ENCODE peak calls at places on chromosomes 12 and 14, in five cellular contexts. One of them, this sample, is unnamed.

GRCh38 chr12:19639781-19640180 is 200.5 kb downstream of the AEBP2 start:
- DNase-seq in uterus: no peak
- DNase-seq in cardiac muscle cell: no peak
- DNase-seq in sigmoid colon: no peak
- DNase-seq in suprapubic skin: no peak
- DNase-seq in this sample: no peak

GRCh38 chr12:4243098-4243795 is 30.3 kb upstream of the CCND2 start:
- DNase-seq in sigmoid colon: no peak
- DNase-seq in uterus: no peak
- DNase-seq in suprapubic skin: no peak
- DNase-seq in cardiac muscle cell: no peak
- DNase-seq in this sample: no peak

GRCh38 chr14:92922155-92922735 is 705 bp upstream of the CHGA start:
- DNase-seq in cardiac muscle cell: no peak
- DNase-seq in sigmoid colon: no peak
- DNase-seq in uterus: no peak
- DNase-seq in suprapubic skin: no peak
- DNase-seq in this sample: no peak

GRCh38 chr12:107967170-107967569 is 161.9 kb upstream of the WSCD2 start:
- DNase-seq in cardiac muscle cell: no peak
- DNase-seq in sigmoid colon: no peak
- DNase-seq in uterus: no peak
- DNase-seq in suprapubic skin: no peak
- DNase-seq in this sample: no peak

GRCh38 chr12:104627231-104627974 is 170.7 kb downstream of the CHST11 start:
- DNase-seq in sigmoid colon: no peak
- DNase-seq in cardiac muscle cell: no peak
- DNase-seq in suprapubic skin: no peak
- DNase-seq in uterus: no peak
- DNase-seq in this sample: no peak

GRCh38 chr12:97643961-97644360 is 181.4 kb downstream of the RMST start:
- DNase-seq in uterus: no peak
- DNase-seq in suprapubic skin: no peak
- DNase-seq in cardiac muscle cell: peak
- DNase-seq in sigmoid colon: no peak
- DNase-seq in this sample: no peak

GRCh38 chr12:4272014-4272975 is 1.3 kb upstream of the CCND2 start:
- DNase-seq in cardiac muscle cell: peak
- DNase-seq in suprapubic skin: peak
- DNase-seq in sigmoid colon: peak
- DNase-seq in uterus: peak
- DNase-seq in this sample: peak

GRCh38 chr12:120983759-120984158 is 5.4 kb downstream of the HNF1A start:
- DNase-seq in cardiac muscle cell: no peak
- DNase-seq in uterus: no peak
- DNase-seq in suprapubic skin: no peak
- DNase-seq in sigmoid colon: no peak
- DNase-seq in this sample: no peak

GRCh38 chr12:32273063-32273521 is 126.3 kb upstream of the FGD4 start:
- DNase-seq in cardiac muscle cell: no peak
- DNase-seq in suprapubic skin: no peak
- DNase-seq in uterus: no peak
- DNase-seq in sigmoid colon: no peak
- DNase-seq in this sample: peak

GRCh38 chr14:94994245-94994644 is 163.1 kb downstream of the DICER1 start:
- DNase-seq in cardiac muscle cell: no peak
- DNase-seq in suprapubic skin: no peak
- DNase-seq in uterus: no peak
- DNase-seq in sigmoid colon: no peak
- DNase-seq in this sample: no peak

GRCh38 chr12:53299101-53299453 is 418 bp upstream of the MYG1 start:
- DNase-seq in sigmoid colon: no peak
- DNase-seq in uterus: no peak
- DNase-seq in cardiac muscle cell: no peak
- DNase-seq in suprapubic skin: no peak
- DNase-seq in this sample: no peak

GRCh38 chr12:49818241-49818640 is 10.0 kb downstream of the NCKAP5L start:
- DNase-seq in suprapubic skin: no peak
- DNase-seq in cardiac muscle cell: no peak
- DNase-seq in sigmoid colon: peak
- DNase-seq in uterus: no peak
- DNase-seq in this sample: no peak

GRCh38 chr12:120820885-120821510 is 83.2 kb downstream of the SPPL3 start:
- DNase-seq in cardiac muscle cell: no peak
- DNase-seq in suprapubic skin: no peak
- DNase-seq in uterus: no peak
- DNase-seq in sigmoid colon: no peak
- DNase-seq in this sample: no peak

GRCh38 chr14:59582845-59583509 is 6.4 kb upstream of the CCDC175 start:
- DNase-seq in suprapubic skin: no peak
- DNase-seq in sigmoid colon: no peak
- DNase-seq in cardiac muscle cell: no peak
- DNase-seq in uterus: no peak
- DNase-seq in this sample: no peak

GRCh38 chr14:49939884-49940510 is 47.1 kb downstream of the ARF6 start:
- DNase-seq in uterus: no peak
- DNase-seq in sigmoid colon: no peak
- DNase-seq in suprapubic skin: no peak
- DNase-seq in cardiac muscle cell: no peak
- DNase-seq in this sample: no peak

GRCh38 chr14:84403585-84403984 is 1126.4 kb upstream of the FLRT2 start:
- DNase-seq in sigmoid colon: no peak
- DNase-seq in cardiac muscle cell: peak
- DNase-seq in suprapubic skin: no peak
- DNase-seq in uterus: no peak
- DNase-seq in this sample: no peak

GRCh38 chr12:16619537-16619936 is 13.6 kb upstream of the LMO3 start:
- DNase-seq in cardiac muscle cell: no peak
- DNase-seq in sigmoid colon: no peak
- DNase-seq in uterus: no peak
- DNase-seq in suprapubic skin: no peak
- DNase-seq in this sample: no peak

GRCh38 chr12:107169200-107169599 is 75.9 kb upstream of the CRY1 start:
- DNase-seq in cardiac muscle cell: no peak
- DNase-seq in sigmoid colon: no peak
- DNase-seq in suprapubic skin: no peak
- DNase-seq in uterus: no peak
- DNase-seq in this sample: no peak

GRCh38 chr12:60279224-60279623 is 683.4 kb downstream of the SLC16A7 start:
- DNase-seq in uterus: no peak
- DNase-seq in cardiac muscle cell: no peak
- DNase-seq in sigmoid colon: no peak
- DNase-seq in suprapubic skin: no peak
- DNase-seq in this sample: no peak

GRCh38 chr14:24139272-24139934 is 2.0 kb downstream of the EMC9 start:
- DNase-seq in suprapubic skin: no peak
- DNase-seq in sigmoid colon: no peak
- DNase-seq in uterus: no peak
- DNase-seq in cardiac muscle cell: no peak
- DNase-seq in this sample: peak

GRCh38 chr12:65362231-65362630 is 83.7 kb downstream of the MSRB3 start:
- DNase-seq in uterus: no peak
- DNase-seq in suprapubic skin: no peak
- DNase-seq in sigmoid colon: no peak
- DNase-seq in cardiac muscle cell: no peak
- DNase-seq in this sample: no peak

GRCh38 chr14:67935371-67935770 is 115.8 kb downstream of the RAD51B start:
- DNase-seq in suprapubic skin: no peak
- DNase-seq in uterus: no peak
- DNase-seq in sigmoid colon: no peak
- DNase-seq in cardiac muscle cell: no peak
- DNase-seq in this sample: no peak

GRCh38 chr14:67938046-67938445 is 118.5 kb downstream of the RAD51B start:
- DNase-seq in uterus: no peak
- DNase-seq in cardiac muscle cell: no peak
- DNase-seq in sigmoid colon: no peak
- DNase-seq in suprapubic skin: no peak
- DNase-seq in this sample: no peak

GRCh38 chr14:67932708-67933107 is 113.1 kb downstream of the RAD51B start:
- DNase-seq in uterus: no peak
- DNase-seq in sigmoid colon: no peak
- DNase-seq in suprapubic skin: no peak
- DNase-seq in cardiac muscle cell: no peak
- DNase-seq in this sample: no peak

GRCh38 chr14:67934087-67934486 is 114.5 kb downstream of the RAD51B start:
- DNase-seq in cardiac muscle cell: peak
- DNase-seq in uterus: peak
- DNase-seq in suprapubic skin: no peak
- DNase-seq in sigmoid colon: no peak
- DNase-seq in this sample: peak

DNA sequence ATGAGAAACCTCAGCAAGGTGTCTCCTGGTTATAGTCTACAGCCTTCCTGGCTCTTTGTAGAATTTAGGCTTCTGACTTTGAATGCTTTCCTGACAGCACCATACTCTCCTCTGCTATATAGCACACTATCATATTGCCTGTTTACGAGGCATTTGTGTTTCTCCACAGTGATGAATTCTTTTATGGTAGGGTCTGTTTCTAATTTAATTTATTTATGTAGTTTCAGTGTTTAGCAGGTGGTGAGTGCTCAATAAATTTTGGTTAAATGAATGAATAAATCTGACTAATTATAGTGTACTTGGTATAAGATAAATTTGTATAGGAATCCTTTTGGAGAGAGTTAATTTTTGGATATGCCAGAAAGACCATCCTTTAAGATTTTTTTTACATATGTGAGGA is 115.3 kb downstream of the RAD51B start:
- DNase-seq in sigmoid colon: no peak
- DNase-seq in uterus: no peak
- DNase-seq in cardiac muscle cell: no peak
- DNase-seq in suprapubic skin: no peak
- DNase-seq in this sample: no peak
- H3K4me3 ChIP-seq in sigmoid colon: no peak
- H3K4me3 ChIP-seq in uterus: no peak
- H3K4me3 ChIP-seq in cardiac muscle cell: no peak
- H3K4me3 ChIP-seq in suprapubic skin: no peak
- H3K4me3 ChIP-seq in this sample: no peak

GRCh38 chr12:21659383-21659782 is 1.7 kb upstream of the LDHB start:
- DNase-seq in sigmoid colon: no peak
- DNase-seq in uterus: no peak
- DNase-seq in cardiac muscle cell: no peak
- DNase-seq in suprapubic skin: no peak
- DNase-seq in this sample: no peak
- TF ChIP-seq CTCF in sigmoid colon: no peak
- TF ChIP-seq CTCF in uterus: no peak
- TF ChIP-seq CTCF in cardiac muscle cell: no peak
- TF ChIP-seq CTCF in suprapubic skin: no peak
- TF ChIP-seq CTCF in this sample: peak

DNA sequence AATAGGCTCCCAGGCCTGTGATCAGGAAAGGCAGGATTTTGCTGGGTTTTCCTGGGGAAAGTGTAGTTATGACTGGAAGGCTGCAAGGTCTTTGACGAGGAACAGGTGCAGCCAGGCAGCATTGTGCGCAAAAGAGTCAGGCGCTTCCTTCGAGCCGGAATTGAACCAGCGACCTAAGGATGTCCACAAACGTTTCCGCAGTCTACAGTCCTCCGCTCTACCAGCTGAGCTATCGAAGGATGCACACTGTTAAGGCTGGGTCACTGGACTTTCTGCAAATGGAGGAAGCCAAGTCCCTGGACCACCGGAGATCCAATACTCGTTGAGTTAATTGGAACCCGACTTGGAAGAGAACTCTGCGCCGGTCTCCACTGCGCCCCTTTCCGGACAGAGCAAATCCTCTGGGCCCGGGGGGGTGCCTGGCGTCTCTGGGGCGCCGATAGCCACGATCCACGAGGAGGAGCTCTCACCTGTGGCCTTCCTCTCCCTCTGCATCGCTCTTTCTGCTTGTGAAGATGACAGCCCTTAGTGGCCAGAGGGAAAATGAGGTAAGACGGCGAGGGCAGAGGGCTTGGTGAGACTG is 18.4 kb upstream of the OR6S1 start:
- DNase-seq in suprapubic skin: no peak
- DNase-seq in uterus: no peak
- DNase-seq in sigmoid colon: no peak
- DNase-seq in cardiac muscle cell: no peak
- DNase-seq in this sample: no peak
- H3K4me3 ChIP-seq in suprapubic skin: no peak
- H3K4me3 ChIP-seq in uterus: no peak
- H3K4me3 ChIP-seq in sigmoid colon: no peak
- H3K4me3 ChIP-seq in cardiac muscle cell: no peak
- H3K4me3 ChIP-seq in this sample: no peak

GRCh38 chr12:109728921-109729836 is 15.6 kb downstream of the FAM222A start:
- DNase-seq in sigmoid colon: peak
- DNase-seq in suprapubic skin: peak
- DNase-seq in cardiac muscle cell: no peak
- DNase-seq in uterus: no peak
- DNase-seq in this sample: no peak
- TF ChIP-seq CTCF in sigmoid colon: no peak
- TF ChIP-seq CTCF in suprapubic skin: no peak
- TF ChIP-seq CTCF in cardiac muscle cell: no peak
- TF ChIP-seq CTCF in uterus: no peak
- TF ChIP-seq CTCF in this sample: no peak

GRCh38 chr12:99063182-99063581 is 418.1 kb downstream of the APAF1 start:
- DNase-seq in uterus: no peak
- DNase-seq in sigmoid colon: no peak
- DNase-seq in suprapubic skin: no peak
- DNase-seq in cardiac muscle cell: no peak
- DNase-seq in this sample: no peak

GRCh38 chr12:99066726-99067125 is 421.6 kb downstream of the APAF1 start:
- DNase-seq in suprapubic skin: no peak
- DNase-seq in uterus: no peak
- DNase-seq in sigmoid colon: no peak
- DNase-seq in cardiac muscle cell: no peak
- DNase-seq in this sample: no peak

GRCh38 chr12:99069371-99069770 is 424.3 kb downstream of the APAF1 start:
- DNase-seq in uterus: no peak
- DNase-seq in sigmoid colon: no peak
- DNase-seq in cardiac muscle cell: no peak
- DNase-seq in suprapubic skin: no peak
- DNase-seq in this sample: no peak

GRCh38 chr12:99067171-99067785 is 422.2 kb downstream of the APAF1 start:
- DNase-seq in suprapubic skin: no peak
- DNase-seq in sigmoid colon: no peak
- DNase-seq in uterus: no peak
- DNase-seq in cardiac muscle cell: no peak
- DNase-seq in this sample: no peak
- H3K4me3 ChIP-seq in suprapubic skin: no peak
- H3K4me3 ChIP-seq in sigmoid colon: no peak
- H3K4me3 ChIP-seq in uterus: no peak
- H3K4me3 ChIP-seq in cardiac muscle cell: no peak
- H3K4me3 ChIP-seq in this sample: no peak